ENCODE peak calls at places on chromosomes 5 and 9, in eight cellular contexts. P is EH; W is B cell; E is stimulated activated naive B cell treated with anti-CD40 and anti-IgM and Interleukin-4, amounts not matched to agents 10 μg/mL and 1 μg/mL and 100 μg/mL, for 72 hours; I is activated T-cell treated with anti-CD3 and anti-CD28 coated beads, Interleukin-2, amount 50 U/mL, for 48 hours; A is hippocampal formation; U is lower lobe of right lung; V is thyroid gland. B is an unnamed sample.

GRCh38 chr9:35690447-35691324 is 961 bp upstream of the TPM2 start:
- DNase-seq in P (peak), W (no peak), E (no peak), I (peak), A (peak), U (peak), V (peak), B (no peak)

GRCh38 chr5:149403923-149404745 is 25.0 kb upstream of the IL17B start:
- DNase-seq in P (peak), W (no peak), E (no peak), I (no peak), A (no peak), U (no peak), V (no peak), B (peak)

GRCh38 chr5:167777746-167778145 is 513.7 kb upstream of the WWC1 start:
- DNase-seq in P (peak), W (no peak), E (no peak), I (no peak), A (no peak), U (no peak), V (no peak), B (no peak)

GRCh38 chr9:2126331-2126789 is 111.2 kb downstream of the SMARCA2 start:
- DNase-seq in P (no peak), W (no peak), E (no peak), I (no peak), A (peak), U (no peak), V (no peak), B (no peak)

GRCh38 chr5:141508808-141509611 is 20.1 kb downstream of the PCDHGC5 start:
- DNase-seq in P (peak), W (no peak), E (no peak), I (peak), A (no peak), U (no peak), V (peak), B (peak)

GRCh38 chr9:100426532-100427365 is at the start of gene MSANTD3:
- DNase-seq in P (peak), W (peak), E (peak), I (peak), A (peak), U (peak), V (peak), B (peak)

GRCh38 chr5:57383093-57383861 is 99.3 kb downstream of the ACTBL2 start:
- DNase-seq in P (peak), W (no peak), E (no peak), I (peak), A (no peak), U (no peak), V (no peak), B (peak)

GRCh38 chr5:138874771-138875628 is at the start of gene LRRTM2:
- DNase-seq in P (peak), W (no peak), E (no peak), I (no peak), A (peak), U (no peak), V (no peak), B (no peak)

GRCh38 chr9:69339620-69340019 is 14.6 kb downstream of the ENTREP1 start:
- DNase-seq in P (no peak), W (no peak), E (no peak), I (no peak), A (no peak), U (no peak), V (no peak), B (no peak)

GRCh38 chr5:142313693-142314092 is 11.1 kb downstream of the SPRY4 start:
- DNase-seq in P (no peak), W (no peak), E (no peak), I (no peak), A (no peak), U (no peak), V (no peak), B (no peak)

GRCh38 chr9:87890866-87891265 is 8.2 kb downstream of the SPATA31E1 start:
- DNase-seq in P (no peak), W (no peak), E (no peak), I (no peak), A (no peak), U (no peak), V (no peak), B (no peak)

GRCh38 chr5:1274471-1274870 is 20.4 kb downstream of the TERT start:
- DNase-seq in P (no peak), W (no peak), E (no peak), I (no peak), A (no peak), U (no peak), V (no peak), B (no peak)

GRCh38 chr5:157076558-157076957 is 17.6 kb upstream of the HAVCR1 start:
- DNase-seq in P (peak), W (no peak), E (no peak), I (no peak), A (peak), U (no peak), V (peak), B (no peak)

GRCh38 chr5:154850255-154851062 is at the start of gene FAXDC2:
- DNase-seq in P (peak), W (no peak), E (no peak), I (no peak), A (peak), U (peak), V (peak), B (no peak)

GRCh38 chr5:178250263-178250662 is 17.7 kb upstream of the PHYKPL start:
- DNase-seq in P (no peak), W (no peak), E (no peak), I (no peak), A (no peak), U (no peak), V (no peak), B (no peak)

GRCh38 chr5:167964529-167964928 is 326.9 kb upstream of the WWC1 start:
- DNase-seq in P (no peak), W (no peak), E (no peak), I (no peak), A (no peak), U (no peak), V (no peak), B (no peak)

GRCh38 chr5:74919487-74919886 is 53.3 kb upstream of the FAM169A start:
- DNase-seq in P (peak), W (no peak), E (no peak), I (no peak), A (peak), U (no peak), V (no peak), B (no peak)

GRCh38 chr5:125140855-125141254 is 394.4 kb upstream of the ZNF608 start:
- DNase-seq in P (peak), W (no peak), E (no peak), I (no peak), A (peak), U (no peak), V (no peak), B (no peak)